ENCODE peak calls at places on chromosomes 6 and 20, in six cellular contexts. X is neural progenitor cell, U is left lung, T is fibroblast of lung, K is tibial nerve, I is breast epithelium. W is an unnamed sample.

GRCh38 chr20:48052492-48052870 is 267.2 kb upstream of the SULF2 start:
- DNase-seq in K (no peak), U (no peak), X (no peak), T (peak), I (no peak), W (no peak)

GRCh38 chr6:107591346-107591745 is 101.4 kb downstream of the SOBP start:
- DNase-seq in T (no peak), U (no peak), K (no peak), I (no peak), X (no peak), W (no peak)

GRCh38 chr6:27096834-27097511 is 150.5 kb upstream of the PRSS16 start:
- DNase-seq in U (peak), T (peak), I (no peak), K (no peak), X (peak), W (no peak)

GRCh38 chr20:48186915-48187314 is 401.6 kb upstream of the SULF2 start:
- DNase-seq in U (no peak), K (no peak), X (peak), I (peak), T (peak), W (no peak)

GRCh38 chr6:52549428-52549827 is 27.4 kb downstream of the TRAM2 start:
- DNase-seq in K (no peak), X (no peak), I (no peak), T (no peak), U (no peak), W (no peak)

GRCh38 chr20:38635721-38636285 is 34.2 kb downstream of the ARHGAP40 start:
- DNase-seq in U (no peak), T (peak), K (no peak), I (no peak), X (no peak), W (peak)

GRCh38 chr6:120384671-120385070 is 949.6 kb downstream of the TBC1D32 start:
- DNase-seq in U (no peak), K (no peak), T (peak), X (no peak), I (no peak), W (no peak)

GRCh38 chr20:62850333-62850974 is 11.2 kb downstream of the TCFL5 start:
- DNase-seq in U (no peak), K (no peak), T (no peak), X (no peak), I (no peak), W (no peak)

GRCh38 chr20:51631011-51631950 is 88.8 kb upstream of the NFATC2 start:
- DNase-seq in U (no peak), K (peak), I (peak), X (no peak), T (peak), W (no peak)

GRCh38 chr6:63899550-63899949 is 263.9 kb downstream of the PHF3 start:
- DNase-seq in I (peak), U (no peak), T (peak), X (no peak), K (no peak), W (no peak)

GRCh38 chr6:116954938-116955337 is 77.9 kb downstream of the RFX6 start:
- DNase-seq in X (no peak), I (no peak), T (no peak), K (no peak), U (no peak), W (no peak)

GRCh38 chr6:45576648-45577624 is 199.2 kb upstream of the SUPT3H start:
- DNase-seq in T (peak), I (peak), U (no peak), K (no peak), X (no peak), W (no peak)

GRCh38 chr20:63145156-63145555 is 70.8 kb downstream of the YTHDF1 start:
- DNase-seq in K (no peak), T (no peak), X (no peak), I (no peak), U (no peak), W (no peak)

GRCh38 chr6:166671434-166672061 is 44.5 kb upstream of the RPS6KA2 start:
- DNase-seq in K (no peak), I (no peak), X (no peak), T (peak), U (no peak), W (peak)

GRCh38 chr6:11025911-11026635 is 18.0 kb downstream of the ELOVL2 start:
- DNase-seq in X (peak), T (no peak), I (no peak), K (no peak), U (no peak), W (peak)

GRCh38 chr20:17628101-17628841 is 53.8 kb downstream of the RRBP1 start:
- DNase-seq in K (no peak), T (no peak), I (no peak), X (no peak), U (peak), W (no peak)

GRCh38 chr6:131015192-131015591 is 47.9 kb downstream of the EPB41L2 start:
- DNase-seq in T (no peak), X (no peak), I (no peak), U (no peak), K (no peak), W (no peak)

GRCh38 chr6:124684621-124685020 is 277.6 kb upstream of the RNF217 start:
- DNase-seq in X (no peak), U (no peak), T (no peak), I (no peak), K (no peak), W (no peak)

GRCh38 chr6:14337157-14337556 is 219.6 kb downstream of the CD83 start:
- DNase-seq in K (no peak), I (no peak), U (no peak), X (no peak), T (no peak), W (no peak)

GRCh38 chr6:104414723-104415122 is 445.0 kb downstream of the HACE1 start:
- DNase-seq in K (no peak), T (no peak), U (no peak), I (no peak), X (no peak), W (no peak)

GRCh38 chr6:18314317-18314997 is 50.1 kb upstream of the DEK start:
- DNase-seq in K (no peak), X (no peak), I (no peak), U (no peak), T (no peak), W (no peak)

GRCh38 chr6:68719761-68720160 is 84.7 kb downstream of the ADGRB3 start:
- DNase-seq in K (no peak), I (no peak), U (no peak), X (no peak), T (no peak), W (no peak)

GRCh38 chr6:34132082-34132357 is 13.9 kb downstream of the GRM4 start:
- DNase-seq in U (no peak), X (no peak), K (no peak), T (no peak), I (no peak), W (no peak)

GRCh38 chr6:43368517-43369160 is 808 bp downstream of the ZNF318 start:
- DNase-seq in I (no peak), U (peak), X (peak), T (peak), K (no peak), W (peak)
- H3K27ac ChIP-seq in I (peak), U (peak), X (peak), T (peak), K (peak), W (peak)

GRCh38 chr6:3881722-3882421 is 32.7 kb downstream of the FAM50B start:
- DNase-seq in I (no peak), X (no peak), K (no peak), T (no peak), U (no peak), W (no peak)

GRCh38 chr6:3884007-3884745 is 35.0 kb downstream of the FAM50B start:
- DNase-seq in T (peak), U (no peak), I (no peak), X (no peak), K (no peak), W (no peak)

GRCh38 chr6:3879194-3879952 is 30.2 kb downstream of the FAM50B start:
- DNase-seq in I (no peak), K (no peak), X (no peak), T (no peak), U (no peak), W (peak)

GRCh38 chr6:3885262-3886036 is 36.3 kb downstream of the FAM50B start:
- DNase-seq in K (no peak), U (no peak), I (no peak), X (no peak), T (no peak), W (peak)

GRCh38 chr6:3882865-3883264 is 33.7 kb downstream of the FAM50B start:
- DNase-seq in X (no peak), T (no peak), U (no peak), K (no peak), I (no peak), W (no peak)
- H3K4me3 ChIP-seq in X (no peak), T (no peak), U (no peak), K (no peak), I (no peak), W (no peak)

DNA sequence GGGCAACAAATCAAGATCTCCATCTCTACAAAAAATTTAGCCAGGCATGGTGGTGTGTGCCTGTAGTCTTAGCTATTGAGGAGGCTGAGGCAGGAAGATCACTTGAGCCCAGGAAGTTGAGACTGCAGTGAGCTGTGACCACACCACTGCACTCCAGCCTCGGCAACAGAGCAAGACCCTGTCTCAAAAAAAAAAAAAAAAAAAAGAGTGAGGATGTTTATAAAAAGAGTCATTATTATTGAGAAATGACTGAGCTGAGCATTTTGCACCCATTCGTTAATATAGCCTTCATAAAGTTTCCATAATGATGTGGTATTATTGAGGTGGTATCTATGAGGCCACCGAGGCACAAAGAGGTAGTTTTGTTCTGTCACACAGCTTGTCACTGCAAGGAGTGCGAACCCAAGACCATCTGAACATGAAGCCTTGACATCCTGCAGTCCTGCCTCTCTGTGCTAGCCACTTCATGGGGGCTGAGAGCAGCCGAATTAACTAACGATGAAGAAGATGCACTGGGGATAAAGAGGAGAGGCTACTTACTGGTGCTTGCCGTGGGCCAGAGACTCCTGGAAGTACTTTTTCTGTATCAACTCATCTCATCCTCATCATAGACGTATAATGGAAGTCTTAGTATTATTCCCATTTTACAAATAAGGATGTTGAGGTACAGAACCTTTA is 175.5 kb downstream of the BCAS1 start:
- DNase-seq in T (no peak), I (no peak), K (no peak), X (no peak), U (no peak), W (no peak)
- H3K27ac ChIP-seq in T (no peak), I (no peak), K (no peak), X (no peak), U (no peak), W (no peak)

DNA sequence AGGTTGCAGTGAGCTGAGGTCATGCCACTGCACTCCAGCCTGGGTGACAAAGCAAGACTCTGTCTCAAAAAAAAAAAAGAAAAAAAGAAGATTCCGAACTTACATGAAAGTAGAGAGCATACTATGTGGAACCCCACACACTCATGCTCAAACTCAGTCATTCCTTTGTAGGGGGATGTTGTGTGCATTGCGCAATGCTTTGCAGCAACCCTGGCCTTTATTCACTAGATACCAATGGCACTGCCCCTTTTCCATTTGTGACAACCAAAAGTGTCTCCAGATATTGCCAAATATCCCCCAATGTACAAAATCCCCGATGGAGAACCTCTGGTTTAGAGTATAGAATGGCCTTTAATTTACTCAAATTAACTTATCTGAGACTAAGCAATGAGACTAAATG is 158.6 kb downstream of the GJA1 start:
- DNase-seq in U (no peak), X (no peak), K (no peak), I (no peak), T (no peak), W (no peak)
- H3K4me3 ChIP-seq in U (no peak), X (no peak), K (no peak), I (no peak), T (no peak), W (no peak)

W was measured in WERI-Rb-1.